ENCODE peak calls at places on chromosomes 11 and 22, in ten cellular contexts. C is transverse colon, F is body of pancreas, M is sigmoid colon, N is IMR-90, Q is K562, Y is right lobe of liver, E is endothelial cell of umbilical vein, V is prostate gland, P is vagina. U is an unnamed sample.

GRCh38 chr22:49749227-49749626 is 78.4 kb downstream of the BRD1 start:
- DNase-seq in N (no peak), V (no peak), C (no peak), F (no peak), E (no peak), P (no peak), Y (no peak), M (no peak), Q (no peak), U (no peak)

GRCh38 chr11:129814244-129814992 is 1.2 kb upstream of the TMEM45B start:
- DNase-seq in E (no peak), P (no peak), C (no peak), F (no peak), V (no peak), Y (no peak), M (no peak), N (no peak), Q (peak; percentile 65), U (no peak)

GRCh38 chr22:27581688-27582087 is 219.9 kb downstream of the MN1 start:
- DNase-seq in F (peak; percentile 39), P (no peak), M (peak; percentile 95), N (peak; percentile 17), E (no peak), Q (no peak), V (no peak), Y (no peak), C (peak; percentile 61), U (peak; percentile 68)

GRCh38 chr11:70090989-70091388 is 12.9 kb downstream of the ANO1 start:
- DNase-seq in N (peak; percentile 28), E (no peak), Y (no peak), M (peak; percentile 82), C (no peak), Q (no peak), P (no peak), V (peak; percentile 77), F (no peak), U (no peak)

GRCh38 chr11:44110231-44110679 is 14.8 kb downstream of the EXT2 start:
- DNase-seq in N (peak; percentile 40), P (no peak), F (peak; percentile 65), E (peak; percentile 74), V (peak; percentile 30), M (no peak), Y (peak; percentile 56), C (peak; percentile 53), Q (peak; percentile 75), U (peak; percentile 20)

GRCh38 chr22:36334838-36335603 is 52.7 kb downstream of the MYH9 start:
- DNase-seq in C (no peak), Y (no peak), Q (peak; percentile 30), M (peak; percentile 89), V (peak; percentile 51), E (no peak), P (no peak), F (peak; percentile 69), N (peak; percentile 84), U (no peak)

GRCh38 chr11:88103337-88104206 is 71.7 kb downstream of the RAB38 start:
- DNase-seq in Y (peak; percentile 58), N (peak; percentile 58), C (peak; percentile 14), P (no peak), V (no peak), F (peak; percentile 62), E (peak; percentile 49), Q (peak; percentile 73), M (no peak), U (no peak)

GRCh38 chr11:106087815-106088435 is 10.5 kb downstream of the AASDHPPT start:
- DNase-seq in F (peak; percentile 80), Q (peak; percentile 70), Y (peak; percentile 47), M (peak; percentile 71), E (peak; percentile 72), P (no peak), N (peak; percentile 65), V (peak; percentile 45), C (peak; percentile 36), U (no peak)

GRCh38 chr11:33970984-33971466 is 79.1 kb upstream of the LMO2 start:
- DNase-seq in M (peak; percentile 68), Q (peak; percentile 86), N (peak; percentile 50), V (peak; percentile 35), Y (peak; percentile 54), F (peak; percentile 50), P (no peak), E (peak; percentile 72), C (peak; percentile 32), U (peak; percentile 51)

GRCh38 chr11:62088331-62088933 is 35.4 kb upstream of the INCENP start:
- DNase-seq in P (no peak), C (no peak), M (no peak), N (no peak), Y (no peak), F (no peak), E (no peak), V (no peak), Q (no peak), U (no peak)

GRCh38 chr22:42645938-42646568 is 3.1 kb downstream of the CYB5R3 start:
- DNase-seq in M (no peak), N (no peak), Y (peak; percentile 77), E (no peak), V (peak; percentile 57), C (peak; percentile 56), Q (no peak), P (no peak), F (peak; percentile 57), U (no peak)
- H3K27ac ChIP-seq in M (peak overlapping the region; percentile 95), N (no peak overlapping the region), Y (peak overlapping the region; percentile 96), E (peak overlapping the region; percentile 3), V (peak overlapping the region; percentile 96), C (peak overlapping the region; percentile 98), Q (peak overlapping the region; percentile 49), P (peak overlapping the region; percentile 99), F (peak overlapping the region; percentile 79), U (peak overlapping the region; percentile 97)

GRCh38 chr11:35045219-35045819 is 93.7 kb upstream of the CD44 start:
- DNase-seq in F (peak; percentile 44), P (no peak), Y (no peak), V (no peak), Q (no peak), C (peak; percentile 36), N (no peak), E (no peak), M (no peak), U (no peak)
- H3K4me3 ChIP-seq in F (no peak overlapping the region), P (no peak overlapping the region), Y (no peak overlapping the region), V (no peak overlapping the region), Q (no peak overlapping the region), C (no peak overlapping the region), N (no peak overlapping the region), E (no peak overlapping the region), M (no peak overlapping the region), U (no peak overlapping the region)

GRCh38 chr11:68460741-68461283 is at the start of gene PPP6R3:
- DNase-seq in Q (no peak), Y (peak; percentile 54), P (no peak), C (no peak), N (no peak), E (no peak), F (no peak), M (no peak), V (no peak), U (no peak)
- TF ChIP-seq POLR2A in Q (peak; percentile 75), Y (peak; percentile 37), P (no peak), C (peak; percentile 42), N (peak; percentile 55), E (peak; percentile 49), F (peak; percentile 52), M (peak; percentile 19), V (peak; percentile 76), U (peak; percentile 86)

DNA sequence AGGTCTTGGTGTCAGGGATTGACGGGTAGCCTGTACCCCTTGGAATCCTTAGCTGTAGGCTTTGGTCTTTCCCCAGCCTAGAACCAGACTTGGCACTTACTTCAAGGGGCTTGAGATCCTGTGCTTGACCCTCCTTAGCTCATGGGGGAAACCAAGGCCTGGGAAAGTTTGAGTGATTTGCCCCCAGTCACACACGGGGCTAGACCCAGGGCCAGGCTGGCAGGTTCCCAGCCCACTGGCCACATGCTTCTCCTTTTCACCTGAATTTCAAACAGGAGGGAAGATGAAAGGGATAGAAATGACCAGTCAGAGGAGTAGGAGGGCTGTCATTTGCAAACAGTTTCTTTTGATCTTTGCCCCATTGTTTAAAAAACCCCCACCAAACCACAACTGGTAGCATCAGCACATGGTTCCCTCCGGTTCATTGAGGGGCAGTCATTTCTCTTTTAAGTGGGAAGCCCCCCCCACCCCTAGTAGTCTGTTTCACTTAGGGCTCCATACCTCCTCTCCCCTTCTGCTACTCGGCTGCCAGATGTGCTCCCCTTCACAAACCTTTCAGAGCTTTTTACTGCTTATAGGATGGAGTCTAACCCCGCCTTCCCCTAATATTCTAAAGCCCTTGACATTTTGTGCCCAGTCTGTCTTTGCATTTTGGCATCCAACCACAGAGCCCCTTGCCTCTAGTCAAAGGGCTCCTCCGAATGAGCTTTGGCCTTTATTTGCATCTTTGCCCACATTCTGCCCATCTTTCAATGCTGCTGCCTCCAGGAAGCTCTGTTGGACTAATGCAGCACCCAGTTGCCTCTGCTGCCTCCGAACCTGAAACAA is 37.6 kb downstream of the ZNRF3 start:
- DNase-seq in Y (no peak), Q (no peak), M (no peak), V (no peak), N (no peak), C (no peak), F (no peak), E (no peak), P (no peak), U (no peak)
- H3K27ac ChIP-seq in Y (peak overlapping the region; percentile 50), Q (no peak overlapping the region), M (no peak overlapping the region), V (no peak overlapping the region), N (no peak overlapping the region), C (no peak overlapping the region), F (no peak overlapping the region), E (no peak overlapping the region), P (no peak overlapping the region), U (no peak overlapping the region)

DNA sequence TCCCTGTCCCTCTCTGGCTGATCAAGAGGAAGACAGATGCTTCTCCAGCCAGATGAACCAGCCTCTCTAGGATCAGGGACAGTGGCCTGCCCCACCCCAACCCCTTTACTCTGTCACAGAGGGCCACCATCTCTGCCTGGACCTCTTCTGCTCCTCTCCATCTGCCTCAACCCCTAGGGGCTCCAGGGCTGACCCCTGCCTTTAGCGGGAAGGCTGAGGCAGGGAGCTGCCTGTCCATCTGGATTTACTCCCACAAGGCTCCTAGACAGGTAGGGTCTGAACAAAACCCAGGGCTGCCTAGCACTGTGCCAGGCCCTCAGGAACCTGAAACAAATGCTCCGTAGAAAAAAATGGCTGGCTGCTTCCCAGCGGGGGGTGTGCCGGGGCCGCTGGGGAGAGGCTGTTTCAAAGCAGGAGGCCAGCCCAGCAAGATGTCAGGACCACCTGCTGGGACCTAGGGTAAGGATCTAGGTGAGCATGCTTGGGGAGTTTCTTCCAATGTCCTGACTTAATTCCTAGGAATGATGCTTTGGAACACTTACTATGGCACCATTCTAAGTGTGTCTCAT is 3.2 kb downstream of the CHST1 start:
- DNase-seq in Q (no peak), V (no peak), Y (peak; percentile 31), F (no peak), M (peak; percentile 37), C (no peak), P (no peak), N (no peak), E (no peak), U (no peak)
- H3K4me3 ChIP-seq in Q (no peak overlapping the region), V (no peak overlapping the region), Y (no peak overlapping the region), F (no peak overlapping the region), M (no peak overlapping the region), C (no peak overlapping the region), P (no peak overlapping the region), N (no peak overlapping the region), E (peak overlapping the region; percentile 2), U (no peak overlapping the region)

DNA sequence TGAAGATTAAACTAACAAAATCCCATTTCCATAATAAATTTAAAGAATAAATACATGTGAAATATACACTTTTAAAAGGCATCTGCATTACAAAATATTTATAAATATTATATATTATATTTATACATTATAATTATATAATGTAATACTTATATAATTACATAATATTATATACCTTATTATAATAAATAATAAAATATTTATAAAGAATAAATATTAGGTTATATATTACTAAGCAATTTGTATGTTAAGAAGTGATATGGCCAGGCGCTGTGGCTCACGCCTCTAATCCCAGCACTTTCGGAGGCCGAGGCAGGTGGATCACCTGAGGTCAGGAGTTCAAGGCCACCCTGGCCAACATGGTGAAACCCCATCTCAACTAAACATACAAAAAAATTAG is 97.8 kb downstream of the CADM1 start:
- DNase-seq in Y (no peak), E (no peak), M (no peak), N (no peak), V (no peak), C (no peak), F (no peak), Q (no peak), P (no peak), U (no peak)
- TF ChIP-seq POLR2A in Y (no peak), E (no peak), M (no peak), N (no peak), V (no peak), C (no peak), F (no peak), Q (no peak), P (no peak), U (no peak)